ENCODE peak calls at places on chromosomes 12 and 14, in four cellular contexts. P is BJ, M is GM23338, Y is body of pancreas. C is an unnamed sample.

GRCh38 chr12:30905483-30906009 is 21.0 kb upstream of the TSPAN11 start:
- DNase-seq in Y (no peak), M (peak; percentile 70), P (no peak), C (no peak)

GRCh38 chr12:90262261-90262660 is 553.6 kb upstream of the ATP2B1 start:
- DNase-seq in P (no peak), M (no peak), Y (no peak), C (no peak)

GRCh38 chr12:14810953-14811483 is 3.0 kb downstream of the SMCO3 start:
- DNase-seq in Y (peak; percentile 60), M (peak; percentile 59), P (no peak), C (peak; percentile 57)

GRCh38 chr12:92028039-92028709 is 117.5 kb downstream of the BTG1 start:
- DNase-seq in Y (no peak), P (no peak), M (no peak), C (no peak)

GRCh38 chr12:57511161-57511560 is 9.2 kb downstream of the DDIT3 start:
- DNase-seq in Y (no peak), P (no peak), M (no peak), C (no peak)

GRCh38 chr12:49933793-49934192 is 16.7 kb upstream of the AQP2 start:
- DNase-seq in Y (no peak), M (no peak), P (no peak), C (no peak)

GRCh38 chr14:85867450-85867849 is 337.5 kb downstream of the FLRT2 start:
- DNase-seq in M (peak; percentile 53), P (no peak), Y (no peak), C (no peak)

GRCh38 chr12:53754633-53755261 is 3.0 kb upstream of the CISTR start:
- DNase-seq in P (no peak), M (no peak), Y (no peak), C (no peak)

GRCh38 chr14:100529561-100530031 is 57.6 kb downstream of the BEGAIN start:
- DNase-seq in Y (no peak), M (no peak), P (no peak), C (no peak)

GRCh38 chr12:54984602-54985376 is at the start of gene TESPA1:
- DNase-seq in Y (peak; percentile 40), M (no peak), P (no peak), C (no peak)

GRCh38 chr12:80033457-80033856 is 65.9 kb upstream of the OTOGL start:
- DNase-seq in P (peak; percentile 46), M (no peak), Y (no peak), C (no peak)

GRCh38 chr14:29536886-29537511 is 390.6 kb downstream of the PRKD1 start:
- DNase-seq in Y (no peak), M (no peak), P (no peak), C (peak; percentile 4)

GRCh38 chr12:109711596-109712461 is 1.8 kb upstream of the FAM222A start:
- DNase-seq in M (peak; percentile 58), Y (peak; percentile 57), P (no peak), C (no peak)

GRCh38 chr12:109715310-109716091 is 1.9 kb downstream of the FAM222A start:
- DNase-seq in Y (peak; percentile 64), P (no peak), M (peak; percentile 51), C (peak; percentile 32)

GRCh38 chr12:109714141-109714912 is 702 bp downstream of the FAM222A start:
- DNase-seq in M (peak; percentile 81), P (no peak), Y (peak; percentile 83), C (peak; percentile 81)

GRCh38 chr12:109714913-109715244 is 1.3 kb downstream of the FAM222A start:
- DNase-seq in Y (no peak), P (no peak), M (no peak), C (no peak)

DNA sequence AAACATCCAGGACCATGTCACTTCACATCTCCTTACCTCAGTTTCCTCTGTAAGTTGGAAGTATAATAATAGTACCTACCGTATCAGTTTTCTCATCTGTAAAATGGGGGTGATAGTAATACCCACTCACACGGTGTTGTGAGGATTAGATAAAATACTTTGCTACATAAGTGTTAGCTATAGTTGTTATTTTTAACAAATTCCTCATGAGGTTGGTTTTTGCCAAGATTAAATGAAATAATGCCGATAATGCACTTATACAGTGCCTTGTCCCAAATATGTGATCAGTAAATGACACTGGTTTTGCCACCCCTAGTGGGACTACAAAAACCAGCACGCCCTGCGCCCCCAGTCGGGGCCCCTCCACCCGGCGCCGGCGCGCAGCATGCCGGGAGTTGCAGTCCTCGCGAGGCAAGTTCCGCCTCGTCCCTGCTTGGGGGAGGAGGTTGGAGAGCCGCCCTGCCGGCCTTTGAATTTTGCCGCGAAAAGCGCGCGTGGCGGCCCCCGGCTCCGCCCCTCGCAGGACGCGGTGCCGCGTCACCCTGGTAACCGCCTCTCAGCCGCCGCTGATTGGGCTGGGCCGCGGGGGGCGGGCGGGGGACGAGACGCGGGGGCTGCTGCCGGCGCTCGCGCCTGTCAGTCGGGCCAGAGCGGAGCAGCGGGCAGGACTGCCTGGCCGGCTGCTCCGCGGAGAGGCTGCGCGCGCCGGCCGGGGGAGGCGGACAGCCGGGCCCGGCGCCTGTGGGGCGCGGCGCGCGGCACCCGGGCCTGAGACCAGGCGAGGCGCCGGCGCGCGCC is at the start of gene FAM222A:
- DNase-seq in M (peak; percentile 96), Y (peak; percentile 97), P (peak; percentile 81), C (peak; percentile 99)
- TF ChIP-seq CTCF in M (no peak), Y (peak; percentile 10), P (peak; percentile 8), C (no peak)

DNA sequence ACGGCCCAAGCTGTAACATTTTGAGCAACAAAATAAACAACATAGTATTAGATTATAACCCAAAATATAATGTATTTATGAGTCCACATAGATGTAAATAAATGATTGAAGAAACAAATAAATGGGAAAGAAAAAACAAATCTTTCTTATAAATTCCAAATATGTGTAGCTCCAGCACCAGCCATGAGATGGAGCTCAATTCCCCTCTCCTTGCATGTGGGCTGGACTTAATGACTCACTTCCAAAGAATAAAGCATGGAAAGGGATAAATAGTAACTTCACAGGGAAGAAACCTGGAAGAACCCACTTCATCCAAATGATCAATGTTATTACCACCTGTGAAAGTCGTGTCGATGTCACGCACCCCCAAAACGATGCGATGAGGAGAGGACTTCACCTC is 158.8 kb downstream of the RPAP3 start:
- DNase-seq in M (peak; percentile 53), Y (no peak), P (no peak), C (no peak)
- TF ChIP-seq CTCF in M (peak; percentile 72), Y (no peak), P (peak; percentile 59), C (no peak)

GRCh38 chr12:130970908-130971233 is 17.2 kb downstream of the ADGRD1 start:
- DNase-seq in Y (no peak), M (no peak), P (no peak), C (no peak)

GRCh38 chr12:130969223-130969622 is 15.5 kb downstream of the ADGRD1 start:
- DNase-seq in Y (no peak), P (no peak), M (no peak), C (no peak)

GRCh38 chr12:130968611-130969010 is 14.9 kb downstream of the ADGRD1 start:
- DNase-seq in P (no peak), M (no peak), Y (no peak), C (no peak)

GRCh38 chr12:130971871-130972588 is 18.3 kb downstream of the ADGRD1 start:
- DNase-seq in Y (no peak), P (no peak), M (no peak), C (no peak)

GRCh38 chr12:130970165-130970907 is 16.6 kb downstream of the ADGRD1 start:
- DNase-seq in P (no peak), Y (no peak), M (no peak), C (no peak)
- TF ChIP-seq CTCF in P (no peak), Y (no peak), M (no peak), C (no peak)

GRCh38 chr14:23566782-23567185 is 807 bp downstream of the AP1G2 start:
- DNase-seq in Y (peak; percentile 87), M (no peak), P (no peak), C (peak; percentile 48)

GRCh38 chr14:23569443-23570151 is 2.0 kb upstream of the AP1G2 start:
- DNase-seq in P (no peak), M (peak; percentile 90), Y (no peak), C (peak; percentile 42)

GRCh38 chr14:23568021-23568599 is 519 bp upstream of the AP1G2 start:
- DNase-seq in M (no peak), Y (no peak), P (no peak), C (no peak)

GRCh38 chr14:23567186-23568020 is at the start of gene AP1G2:
- DNase-seq in P (no peak), M (peak; percentile 94), Y (peak; percentile 92), C (peak; percentile 91)

DNA sequence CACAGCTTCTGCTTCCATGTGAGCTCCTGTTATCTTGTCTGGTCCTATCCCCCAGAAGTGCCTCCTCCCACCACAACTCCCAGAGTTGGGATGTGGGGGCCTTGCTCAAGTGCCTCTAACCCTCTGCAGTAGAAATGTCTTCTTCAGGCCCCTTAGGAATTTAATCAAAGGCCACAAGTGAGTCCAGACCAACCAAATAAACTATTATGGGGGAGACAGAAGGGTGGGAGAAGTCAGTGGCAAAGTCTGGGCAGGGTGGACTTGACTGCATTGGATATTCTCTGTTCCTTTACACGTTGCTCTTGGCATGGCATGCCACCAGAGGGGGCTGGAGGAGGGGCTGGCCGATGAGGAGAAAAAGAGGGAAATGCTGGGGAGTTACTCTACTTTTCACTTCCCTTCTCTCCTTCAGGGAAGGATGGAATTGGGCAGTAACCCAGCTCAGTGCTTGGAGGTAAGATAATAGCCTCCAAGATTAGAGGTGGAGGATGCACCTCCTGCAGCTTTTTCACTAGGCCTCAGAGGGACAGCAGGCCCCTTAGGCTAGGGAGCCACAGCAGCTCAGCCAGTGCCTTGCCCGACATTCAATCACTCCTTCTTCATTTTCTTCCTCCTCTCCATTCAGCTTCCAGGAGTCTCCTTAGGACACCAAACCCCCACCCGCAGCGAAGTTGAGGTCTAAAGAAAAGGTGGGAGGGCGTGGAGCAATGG is 1.2 kb upstream of the AP1G2 start:
- DNase-seq in P (no peak), M (peak; percentile 79), Y (no peak), C (peak; percentile 67)
- TF ChIP-seq CTCF in P (peak; percentile 29), M (peak; percentile 64), Y (no peak), C (no peak)

GRCh38 chr12:120234643-120235368 is 30.7 kb downstream of the PXN start:
- DNase-seq in M (peak; percentile 78), P (peak; percentile 95), Y (peak; percentile 90), C (peak; percentile 80)
- TF ChIP-seq CTCF in M (peak; percentile 52), P (peak; percentile 61), Y (no peak), C (peak; percentile 49)

DNA sequence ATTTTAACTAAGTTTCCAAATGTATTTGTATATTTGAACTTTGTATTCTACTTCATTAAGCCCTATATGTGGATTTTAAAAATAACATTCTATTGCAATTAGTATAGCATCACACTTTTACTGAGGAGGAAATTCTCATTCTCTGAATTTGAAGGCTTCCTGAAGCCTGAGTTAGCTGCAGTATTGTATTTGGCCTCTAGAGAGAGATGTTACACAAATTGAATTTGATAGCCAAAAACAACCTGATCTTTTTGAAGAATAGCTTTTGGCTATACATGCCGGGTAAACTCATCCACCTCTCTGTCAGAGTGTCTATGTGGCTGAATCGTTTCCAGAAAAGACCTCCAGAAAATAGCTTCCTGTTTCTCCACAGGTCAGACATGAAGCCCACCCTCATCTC is 316.5 kb upstream of the OR4E1 start:
- DNase-seq in P (no peak), Y (no peak), M (peak; percentile 50), C (no peak)
- TF ChIP-seq CTCF in P (no peak), Y (peak; percentile 6), M (peak; percentile 49), C (peak; percentile 22)

GRCh38 chr12:124040737-124041136 is 67.7 kb downstream of the ZNF664 start:
- DNase-seq in Y (no peak), M (no peak), P (no peak), C (no peak)
- TF ChIP-seq CTCF in Y (no peak), M (no peak), P (no peak), C (no peak)